ENCODE peak calls at places on chromosome 10, in four cellular contexts. One of them, this sample, is unnamed.

GRCh38 chr10:102781921-102782542 is 38.3 kb downstream of the WBP1L start:
- DNase-seq in Peyer's patch: no peak
- DNase-seq in gastrocnemius medialis: peak; percentile 74
- DNase-seq in upper lobe of right lung: no peak
- DNase-seq in this sample: no peak

GRCh38 chr10:103327906-103328305 is 23.0 kb downstream of the PCGF6 start:
- DNase-seq in Peyer's patch: no peak
- DNase-seq in gastrocnemius medialis: no peak
- DNase-seq in upper lobe of right lung: no peak
- DNase-seq in this sample: no peak

GRCh38 chr10:59891919-59892318 is 14.4 kb downstream of the CCDC6 start:
- DNase-seq in Peyer's patch: no peak
- DNase-seq in gastrocnemius medialis: no peak
- DNase-seq in upper lobe of right lung: no peak
- DNase-seq in this sample: no peak

GRCh38 chr10:69901022-69901421 is 99.3 kb downstream of the COL13A1 start:
- DNase-seq in Peyer's patch: no peak
- DNase-seq in gastrocnemius medialis: peak; percentile 93
- DNase-seq in upper lobe of right lung: no peak
- DNase-seq in this sample: no peak

GRCh38 chr10:90930971-90931841 is 10.3 kb upstream of the ANKRD1 start:
- DNase-seq in Peyer's patch: no peak
- DNase-seq in gastrocnemius medialis: peak; percentile 24
- DNase-seq in upper lobe of right lung: no peak
- DNase-seq in this sample: no peak

GRCh38 chr10:96233959-96234358 is 37.4 kb downstream of the BLNK start:
- DNase-seq in Peyer's patch: no peak
- DNase-seq in gastrocnemius medialis: no peak
- DNase-seq in upper lobe of right lung: no peak
- DNase-seq in this sample: no peak

GRCh38 chr10:70053212-70053895 is 708 bp downstream of the MACROH2A2 start:
- DNase-seq in Peyer's patch: peak; percentile 55
- DNase-seq in gastrocnemius medialis: no peak
- DNase-seq in upper lobe of right lung: peak; percentile 70
- DNase-seq in this sample: peak; percentile 18

GRCh38 chr10:14502451-14502850 is 171.7 kb upstream of the FRMD4A start:
- DNase-seq in Peyer's patch: no peak
- DNase-seq in gastrocnemius medialis: no peak
- DNase-seq in upper lobe of right lung: no peak
- DNase-seq in this sample: no peak

GRCh38 chr10:124004372-124004928 is 88.9 kb downstream of the CHST15 start:
- DNase-seq in Peyer's patch: no peak
- DNase-seq in gastrocnemius medialis: no peak
- DNase-seq in upper lobe of right lung: no peak
- DNase-seq in this sample: no peak

GRCh38 chr10:119078422-119079179 is 2.0 kb downstream of the EIF3A start:
- DNase-seq in Peyer's patch: no peak
- DNase-seq in gastrocnemius medialis: no peak
- DNase-seq in upper lobe of right lung: no peak
- DNase-seq in this sample: no peak

GRCh38 chr10:110504111-110504735 is 6.5 kb downstream of the DUSP5 start:
- DNase-seq in Peyer's patch: no peak
- DNase-seq in gastrocnemius medialis: peak; percentile 28
- DNase-seq in upper lobe of right lung: no peak
- DNase-seq in this sample: no peak

GRCh38 chr10:72846225-72846624 is 47.3 kb upstream of the OIT3 start:
- DNase-seq in Peyer's patch: no peak
- DNase-seq in gastrocnemius medialis: no peak
- DNase-seq in upper lobe of right lung: no peak
- DNase-seq in this sample: no peak

GRCh38 chr10:30114401-30114800 is 55.0 kb upstream of the JCAD start:
- DNase-seq in Peyer's patch: no peak
- DNase-seq in gastrocnemius medialis: no peak
- DNase-seq in upper lobe of right lung: no peak
- DNase-seq in this sample: no peak
- H3K4me3 ChIP-seq in Peyer's patch: no peak overlapping the region
- H3K4me3 ChIP-seq in gastrocnemius medialis: no peak overlapping the region
- H3K4me3 ChIP-seq in upper lobe of right lung: no peak overlapping the region
- H3K4me3 ChIP-seq in this sample: no peak overlapping the region

GRCh38 chr10:5419466-5420094 is 7.2 kb downstream of the NET1 start:
- DNase-seq in Peyer's patch: no peak
- DNase-seq in gastrocnemius medialis: no peak
- DNase-seq in upper lobe of right lung: no peak
- DNase-seq in this sample: no peak
- H3K9me3 ChIP-seq in Peyer's patch: peaks cover 2% of the 10 kb centered on the region
- H3K9me3 ChIP-seq in gastrocnemius medialis: no peaks in the 10 kb centered on the region
- H3K9me3 ChIP-seq in upper lobe of right lung: no peaks in the 10 kb centered on the region
- H3K9me3 ChIP-seq in this sample: no peaks in the 10 kb centered on the region

GRCh38 chr10:7264313-7264741 is 146.5 kb downstream of the SFMBT2 start:
- DNase-seq in Peyer's patch: no peak
- DNase-seq in gastrocnemius medialis: no peak
- DNase-seq in upper lobe of right lung: no peak
- DNase-seq in this sample: no peak

GRCh38 chr10:7269988-7270387 is 140.8 kb downstream of the SFMBT2 start:
- DNase-seq in Peyer's patch: no peak
- DNase-seq in gastrocnemius medialis: no peak
- DNase-seq in upper lobe of right lung: no peak
- DNase-seq in this sample: no peak

GRCh38 chr10:7272008-7272407 is 138.8 kb downstream of the SFMBT2 start:
- DNase-seq in Peyer's patch: no peak
- DNase-seq in gastrocnemius medialis: no peak
- DNase-seq in upper lobe of right lung: no peak
- DNase-seq in this sample: no peak

DNA sequence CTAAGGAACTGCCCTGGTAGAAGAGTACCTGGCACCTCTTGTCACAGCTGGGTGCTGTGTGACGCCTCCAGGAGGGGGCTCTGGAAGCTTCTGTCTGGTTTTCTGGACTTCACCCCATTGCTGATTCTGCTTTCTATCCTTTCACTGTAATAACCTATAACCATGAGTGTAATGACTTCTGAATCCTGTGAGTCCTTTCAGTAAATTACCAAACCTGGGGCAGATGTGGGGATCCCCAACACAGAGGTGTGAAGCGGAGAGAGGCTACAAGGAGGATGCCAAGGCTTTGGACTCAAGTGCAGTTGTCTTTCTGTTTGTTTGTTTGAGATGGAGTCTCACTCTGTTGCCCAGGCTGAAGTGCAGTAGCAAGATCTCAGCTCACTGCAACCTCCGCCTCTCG is 143.7 kb downstream of the SFMBT2 start:
- DNase-seq in Peyer's patch: no peak
- DNase-seq in gastrocnemius medialis: no peak
- DNase-seq in upper lobe of right lung: no peak
- DNase-seq in this sample: no peak
- H3K4me1 ChIP-seq in Peyer's patch: no peaks in the 10 kb centered on the region
- H3K4me1 ChIP-seq in gastrocnemius medialis: peaks cover 21% of the 10 kb centered on the region
- H3K4me1 ChIP-seq in upper lobe of right lung: no peaks in the 10 kb centered on the region
- H3K4me1 ChIP-seq in this sample: no peaks in the 10 kb centered on the region

GRCh38 chr10:62195675-62195926 is 73.0 kb downstream of the RTKN2 start:
- DNase-seq in Peyer's patch: no peak
- DNase-seq in gastrocnemius medialis: no peak
- DNase-seq in upper lobe of right lung: no peak
- DNase-seq in this sample: no peak

GRCh38 chr10:62194924-62195674 is 73.5 kb downstream of the RTKN2 start:
- DNase-seq in Peyer's patch: no peak
- DNase-seq in gastrocnemius medialis: no peak
- DNase-seq in upper lobe of right lung: no peak
- DNase-seq in this sample: no peak

GRCh38 chr10:62188021-62188616 is 80.5 kb downstream of the RTKN2 start:
- DNase-seq in Peyer's patch: no peak
- DNase-seq in gastrocnemius medialis: no peak
- DNase-seq in upper lobe of right lung: no peak
- DNase-seq in this sample: no peak

GRCh38 chr10:62196528-62196927 is 72.1 kb downstream of the RTKN2 start:
- DNase-seq in Peyer's patch: no peak
- DNase-seq in gastrocnemius medialis: no peak
- DNase-seq in upper lobe of right lung: no peak
- DNase-seq in this sample: no peak

DNA sequence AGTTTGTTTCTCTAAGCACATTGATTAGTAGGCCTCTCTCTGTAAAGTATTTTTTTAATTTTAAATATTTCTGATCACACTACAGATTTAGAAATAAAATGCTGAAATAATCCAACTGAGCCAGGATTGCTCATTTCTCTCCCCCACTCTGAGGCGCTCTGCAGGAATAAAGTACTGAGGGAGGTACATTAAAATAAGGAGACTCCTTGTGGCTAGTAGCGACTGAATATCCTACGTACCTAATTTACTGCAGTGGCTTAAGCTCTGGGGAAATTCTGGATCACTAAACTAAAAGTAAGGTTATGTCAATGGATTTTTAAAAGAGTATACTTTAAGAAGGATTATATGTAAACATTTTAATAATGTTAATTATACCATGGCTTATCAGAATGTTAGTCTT is 75.2 kb downstream of the RTKN2 start:
- DNase-seq in Peyer's patch: no peak
- DNase-seq in gastrocnemius medialis: no peak
- DNase-seq in upper lobe of right lung: no peak
- DNase-seq in this sample: no peak
- H3K4me3 ChIP-seq in Peyer's patch: no peak overlapping the region
- H3K4me3 ChIP-seq in gastrocnemius medialis: no peak overlapping the region
- H3K4me3 ChIP-seq in upper lobe of right lung: no peak overlapping the region
- H3K4me3 ChIP-seq in this sample: no peak overlapping the region

DNA sequence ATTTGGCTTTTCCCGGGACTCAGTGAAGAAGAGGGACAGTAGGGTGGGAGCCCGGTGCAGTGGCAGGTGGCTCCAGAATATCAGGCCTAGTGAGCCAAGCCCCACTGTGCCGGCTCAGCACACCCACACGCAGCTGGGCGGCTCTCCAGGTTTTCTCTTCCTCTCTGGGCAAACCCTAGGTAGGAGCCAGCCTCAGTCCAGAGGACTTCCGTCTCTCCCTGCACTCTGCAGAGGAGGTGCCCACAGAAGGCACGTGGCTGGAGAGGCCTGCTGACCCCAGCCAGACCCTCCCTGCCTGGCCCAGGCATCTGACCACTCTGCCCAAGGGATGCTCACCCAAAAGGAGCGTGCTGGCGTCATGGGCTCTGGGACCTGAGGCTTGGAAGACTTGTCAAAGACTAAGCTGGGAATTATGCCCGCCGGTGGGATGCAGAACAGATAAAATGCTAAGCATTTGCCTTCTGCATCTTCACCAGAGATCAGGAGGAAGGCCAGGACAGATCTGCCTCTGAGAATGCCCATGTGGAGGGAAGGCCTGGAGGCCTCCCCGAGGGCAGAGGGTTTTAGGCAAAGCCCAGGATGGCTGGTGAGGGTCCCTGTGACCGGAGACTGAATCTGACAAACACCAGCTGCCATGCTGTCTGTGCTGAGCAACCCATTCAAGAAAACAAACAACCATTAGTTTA is 40.2 kb downstream of the TCERG1L start:
- DNase-seq in Peyer's patch: no peak
- DNase-seq in gastrocnemius medialis: no peak
- DNase-seq in upper lobe of right lung: no peak
- DNase-seq in this sample: no peak
- H3K9me3 ChIP-seq in Peyer's patch: no peaks in the 10 kb centered on the region
- H3K9me3 ChIP-seq in gastrocnemius medialis: no peaks in the 10 kb centered on the region
- H3K9me3 ChIP-seq in upper lobe of right lung: no peaks in the 10 kb centered on the region
- H3K9me3 ChIP-seq in this sample: no peaks in the 10 kb centered on the region

GRCh38 chr10:100748251-100749058 is 3.1 kb downstream of the PAX2 start:
- DNase-seq in Peyer's patch: peak; percentile 48
- DNase-seq in gastrocnemius medialis: no peak
- DNase-seq in upper lobe of right lung: no peak
- DNase-seq in this sample: no peak

GRCh38 chr10:100746413-100746931 is 1.1 kb downstream of the PAX2 start:
- DNase-seq in Peyer's patch: no peak
- DNase-seq in gastrocnemius medialis: no peak
- DNase-seq in upper lobe of right lung: no peak
- DNase-seq in this sample: no peak

GRCh38 chr10:100747061-100747825 is 1.9 kb downstream of the PAX2 start:
- DNase-seq in Peyer's patch: no peak
- DNase-seq in gastrocnemius medialis: no peak
- DNase-seq in upper lobe of right lung: no peak
- DNase-seq in this sample: no peak

GRCh38 chr10:100749059-100749308 is 3.6 kb downstream of the PAX2 start:
- DNase-seq in Peyer's patch: no peak
- DNase-seq in gastrocnemius medialis: no peak
- DNase-seq in upper lobe of right lung: no peak
- DNase-seq in this sample: no peak

GRCh38 chr10:100747826-100748231 is 2.4 kb downstream of the PAX2 start:
- DNase-seq in Peyer's patch: no peak
- DNase-seq in gastrocnemius medialis: no peak
- DNase-seq in upper lobe of right lung: no peak
- DNase-seq in this sample: no peak
- H3K4me1 ChIP-seq in Peyer's patch: peaks cover 6% of the 10 kb centered on the region
- H3K4me1 ChIP-seq in gastrocnemius medialis: peaks cover 37% of the 10 kb centered on the region
- H3K4me1 ChIP-seq in upper lobe of right lung: peaks cover 37% of the 10 kb centered on the region
- H3K4me1 ChIP-seq in this sample: peaks cover 17% of the 10 kb centered on the region

GRCh38 chr10:78890506-78890905 is 178.3 kb upstream of the ZMIZ1 start:
- DNase-seq in Peyer's patch: no peak
- DNase-seq in gastrocnemius medialis: no peak
- DNase-seq in upper lobe of right lung: no peak
- DNase-seq in this sample: no peak

GRCh38 chr10:78891741-78892140 is 177.0 kb upstream of the ZMIZ1 start:
- DNase-seq in Peyer's patch: no peak
- DNase-seq in gastrocnemius medialis: no peak
- DNase-seq in upper lobe of right lung: no peak
- DNase-seq in this sample: no peak

GRCh38 chr10:78893217-78893616 is 175.5 kb upstream of the ZMIZ1 start:
- DNase-seq in Peyer's patch: no peak
- DNase-seq in gastrocnemius medialis: no peak
- DNase-seq in upper lobe of right lung: no peak
- DNase-seq in this sample: no peak

GRCh38 chr10:78894089-78894840 is 174.5 kb upstream of the ZMIZ1 start:
- DNase-seq in Peyer's patch: no peak
- DNase-seq in gastrocnemius medialis: no peak
- DNase-seq in upper lobe of right lung: no peak
- DNase-seq in this sample: no peak

DNA sequence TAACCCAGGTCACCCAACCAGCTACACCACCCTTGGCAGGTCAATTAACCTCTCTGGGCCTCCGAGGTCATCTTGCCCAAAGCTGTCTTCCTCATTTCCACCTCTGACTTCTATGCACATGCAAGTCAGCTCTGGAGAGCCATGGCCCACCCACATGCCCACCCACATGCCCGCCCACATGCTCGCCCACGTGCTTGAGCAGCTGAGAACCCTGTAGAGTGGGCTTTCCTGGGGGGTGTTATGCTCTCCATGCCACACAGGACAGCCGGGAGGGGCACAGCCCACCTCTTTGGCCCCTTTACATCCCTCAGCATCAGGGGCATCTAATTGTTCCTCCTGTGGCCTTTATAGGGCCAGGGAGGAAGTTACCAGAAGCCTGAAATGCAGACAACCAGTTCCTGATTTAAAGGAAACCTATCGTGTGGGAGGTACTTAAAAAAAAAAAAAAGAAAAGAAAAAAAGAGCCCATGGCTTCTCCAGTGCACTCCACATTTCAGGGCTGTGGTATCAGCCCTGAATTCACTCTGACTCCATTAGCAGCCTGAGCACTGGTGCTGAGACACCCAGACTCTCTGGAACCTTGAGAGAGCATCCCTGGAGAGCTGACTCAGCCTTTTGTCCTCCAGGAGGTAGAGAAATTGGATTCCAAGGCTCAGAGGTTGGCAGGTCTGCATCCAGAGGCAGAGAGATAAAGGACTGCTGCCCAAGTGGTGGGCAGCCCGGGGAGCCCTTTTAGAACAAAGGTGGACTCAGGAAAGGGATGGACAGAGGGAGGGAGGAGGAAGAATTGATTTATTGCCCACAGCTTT is 176.2 kb upstream of the ZMIZ1 start:
- DNase-seq in Peyer's patch: no peak
- DNase-seq in gastrocnemius medialis: no peak
- DNase-seq in upper lobe of right lung: no peak
- DNase-seq in this sample: no peak
- H3K4me3 ChIP-seq in Peyer's patch: no peak overlapping the region
- H3K4me3 ChIP-seq in gastrocnemius medialis: no peak overlapping the region
- H3K4me3 ChIP-seq in upper lobe of right lung: no peak overlapping the region
- H3K4me3 ChIP-seq in this sample: no peak overlapping the region